ENCODE peak calls at places on chromosomes 7 and 10, in ten cellular contexts. B, U, S, Q, K, D, L, I, Y and J are unnamed samples.
A peak's percentile ranks its signal among the peaks of the same experiment; 100 is the strongest.

GRCh38 chr10:17213646-17214349 is 12.3 kb upstream of the TRDMT1 start:
- DNase-seq in K (no peak), U (peak; percentile 83), L (no peak), D (no peak), S (no peak), B (no peak), Q (no peak), I (no peak), Y (no peak), J (no peak)

GRCh38 chr7:98252655-98253054 is 623 bp upstream of the TECPR1 start:
- DNase-seq in U (peak; percentile 11), K (no peak), D (no peak), Q (no peak), L (no peak), I (no peak), Y (no peak), B (no peak), S (no peak), J (no peak)

GRCh38 chr10:133058267-133059092 is 29.2 kb upstream of the ADGRA1 start:
- DNase-seq in Y (no peak), U (no peak), B (no peak), Q (no peak), D (no peak), L (no peak), K (no peak), I (no peak), S (no peak), J (no peak)

GRCh38 chr7:79176859-79177477 is 276.5 kb downstream of the MAGI2 start:
- DNase-seq in Y (no peak), U (peak; percentile 68), K (no peak), S (no peak), I (no peak), L (peak; percentile 5), Q (peak; percentile 20), B (peak; percentile 33), D (no peak), J (peak; percentile 4)

GRCh38 chr7:2230882-2231281 is 1.9 kb downstream of the MAD1L1 start:
- DNase-seq in Q (no peak), D (no peak), Y (no peak), S (no peak), L (no peak), U (no peak), I (no peak), B (no peak), K (peak; percentile 61), J (no peak)

GRCh38 chr10:102723989-102724388 is 9.6 kb downstream of the SFXN2 start:
- DNase-seq in Y (no peak), I (no peak), U (no peak), D (no peak), L (no peak), S (no peak), K (no peak), Q (no peak), B (no peak), J (no peak)

GRCh38 chr7:4607321-4607729 is 74.8 kb upstream of the FOXK1 start:
- DNase-seq in K (no peak), Y (no peak), B (no peak), U (no peak), D (no peak), Q (no peak), L (no peak), S (no peak), I (no peak), J (no peak)

GRCh38 chr10:131448883-131449282 is 137.4 kb upstream of the TCERG1L start:
- DNase-seq in Y (no peak), S (no peak), B (no peak), U (no peak), I (no peak), L (no peak), D (no peak), Q (no peak), K (no peak), J (no peak)

GRCh38 chr7:139726485-139726869 is 51.3 kb downstream of the HIPK2 start:
- DNase-seq in I (no peak), Y (no peak), L (no peak), K (no peak), Q (no peak), B (no peak), S (no peak), D (no peak), U (no peak), J (no peak)

GRCh38 chr7:21617916-21618390 is 75.1 kb downstream of the DNAH11 start:
- DNase-seq in S (peak; percentile 42), B (peak; percentile 58), U (peak; percentile 60), Q (peak; percentile 78), L (peak; percentile 69), Y (peak; percentile 21), D (no peak), K (peak; percentile 23), I (peak; percentile 67), J (no peak)

GRCh38 chr10:29692121-29692539 is 57.4 kb upstream of the SVIL start:
- DNase-seq in I (no peak), Y (no peak), B (peak; percentile 51), K (no peak), D (no peak), L (no peak), S (no peak), U (peak; percentile 35), Q (no peak), J (no peak)

GRCh38 chr7:137925091-137925490 is 76.8 kb downstream of the CREB3L2 start:
- DNase-seq in K (no peak), L (no peak), Q (no peak), D (no peak), I (no peak), U (peak; percentile 56), B (no peak), S (no peak), Y (no peak), J (no peak)

GRCh38 chr7:147804032-147804431 is 786.5 kb upstream of the C7orf33 start:
- DNase-seq in I (no peak), L (no peak), K (no peak), B (no peak), Q (no peak), S (no peak), U (no peak), D (no peak), Y (no peak), J (no peak)

GRCh38 chr10:124601431-124602120 is 140.0 kb downstream of the LHPP start:
- DNase-seq in D (no peak), S (no peak), B (no peak), Y (no peak), Q (no peak), L (no peak), I (no peak), U (no peak), K (no peak), J (no peak)

DNA sequence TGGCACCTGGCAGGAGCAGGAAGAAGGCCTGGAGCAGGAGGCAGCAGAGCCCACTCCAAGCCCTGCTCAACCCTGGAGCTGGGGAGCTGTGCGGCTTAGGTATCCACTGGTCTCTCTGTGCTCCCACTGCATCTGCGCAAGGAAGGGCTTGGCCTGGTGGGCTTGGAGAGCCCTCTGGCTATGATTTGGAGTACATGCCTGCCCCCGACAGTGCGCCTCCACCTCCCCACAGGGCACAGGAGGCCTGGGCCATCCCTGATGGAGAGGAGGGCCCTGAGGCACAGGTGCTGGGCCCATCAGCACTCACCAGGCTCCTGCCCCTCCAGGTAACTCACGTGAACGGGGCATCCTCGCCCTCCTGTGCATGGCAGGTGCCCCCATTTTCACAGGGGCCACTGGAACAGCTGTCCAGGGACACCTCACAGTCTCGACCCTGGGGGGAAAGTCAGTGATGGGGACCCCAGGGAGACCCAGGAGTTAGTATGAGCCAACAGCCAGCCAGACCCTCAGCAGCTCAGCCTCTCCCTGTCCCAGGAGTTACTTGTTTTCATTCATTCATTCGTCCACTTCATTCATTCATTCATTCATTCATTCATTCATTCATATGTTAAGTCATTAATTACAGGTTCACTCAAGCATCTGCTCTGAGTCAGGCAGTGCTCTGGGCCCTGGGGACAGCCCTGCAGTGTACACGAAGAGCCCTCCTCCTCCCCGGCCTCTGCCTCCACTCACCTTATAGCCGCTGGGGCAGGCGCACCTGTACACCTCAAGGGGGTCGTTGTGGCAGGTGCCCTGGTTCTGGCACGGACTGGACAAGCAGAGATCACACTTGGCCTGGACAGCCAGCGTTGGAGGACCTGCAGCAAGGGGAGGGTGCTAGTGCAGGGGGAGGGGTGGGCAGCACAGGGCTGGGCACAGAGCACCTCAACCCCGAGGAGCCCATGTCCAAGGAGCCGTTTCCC is 167.2 kb downstream of the SLIT1 start:
- DNase-seq in B (no peak), L (no peak), I (no peak), K (no peak), D (no peak), S (no peak), Y (no peak), Q (no peak), U (no peak), J (no peak)
- TF ChIP-seq CTCF in B (no peak), L (no peak), I (no peak), K (no peak), D (no peak), S (no peak), Y (no peak), Q (no peak), U (no peak), J (no peak)

DNA sequence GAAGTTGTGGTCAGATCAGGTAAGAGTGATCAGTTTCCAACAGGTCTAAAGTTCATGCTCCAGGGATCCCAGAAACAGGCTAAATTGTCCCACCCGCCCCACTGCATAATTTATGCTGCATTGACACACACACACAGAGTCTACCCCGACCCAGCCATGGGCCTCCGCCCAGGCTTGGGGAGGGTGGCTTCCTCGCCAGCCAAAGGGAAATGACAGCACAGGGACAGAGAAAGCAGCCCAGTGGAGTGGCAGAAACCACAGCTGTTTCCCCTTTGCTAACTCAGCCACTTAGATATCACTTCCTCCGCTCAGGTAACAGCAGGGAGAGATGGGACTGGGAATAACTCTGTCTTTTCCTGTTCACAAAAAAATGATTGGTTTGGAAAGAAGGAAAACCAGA is 9.4 kb downstream of the SH3PXD2A start:
- DNase-seq in D (peak; percentile 35), B (no peak), I (peak; percentile 57), S (peak; percentile 61), Y (no peak), K (peak; percentile 73), L (no peak), Q (no peak), U (no peak), J (peak; percentile 44)
- TF ChIP-seq CTCF in D (no peak), B (no peak), I (no peak), S (no peak), Y (no peak), K (no peak), L (no peak), Q (no peak), U (no peak), J (no peak)

DNA sequence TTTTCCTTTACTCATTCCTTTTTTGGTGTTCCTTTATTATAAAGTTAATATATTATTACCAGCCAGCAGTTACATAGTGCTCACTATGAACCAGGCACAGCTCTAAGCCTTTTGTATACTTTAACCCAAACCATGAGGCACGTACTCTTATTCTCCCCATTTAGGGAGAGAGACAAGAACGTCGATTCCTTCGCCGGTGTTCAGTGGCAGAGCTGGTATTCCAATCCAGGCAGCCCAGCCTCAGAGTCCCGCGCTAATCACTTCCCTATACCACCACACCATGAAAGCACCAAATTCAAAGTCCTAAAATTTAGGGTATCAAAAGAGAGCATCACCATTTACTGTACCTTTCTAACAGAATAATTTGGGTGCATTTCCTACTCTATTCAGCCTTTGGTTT is 218.5 kb upstream of the KLF14 start:
- DNase-seq in I (no peak), D (no peak), B (no peak), U (no peak), Y (no peak), S (no peak), L (no peak), Q (no peak), K (no peak), J (no peak)
- TF ChIP-seq CTCF in I (no peak), D (no peak), B (no peak), U (no peak), Y (no peak), S (no peak), L (no peak), Q (no peak), K (no peak), J (no peak)

GRCh38 chr10:125734823-125735222 is 15.3 kb downstream of the EDRF1 start:
- DNase-seq in B (no peak), I (no peak), L (no peak), Q (no peak), K (no peak), U (no peak), S (no peak), D (no peak), Y (no peak), J (no peak)
- TF ChIP-seq CTCF in B (no peak), I (no peak), L (no peak), Q (no peak), K (no peak), U (peak; percentile 8), S (no peak), D (peak; percentile 25), Y (no peak), J (no peak)